ENCODE peak calls at places on chromosomes 5 and 9, in eight cellular contexts. M, C, A, G, J, L, E and O are unnamed samples.

GRCh38 chr9:110351009-110351467 is 13.4 kb upstream of the TXNDC8 start:
- DNase-seq in M (no peak), C (peak; percentile 43), A (no peak), G (no peak), J (no peak), L (peak; percentile 80), E (no peak), O (no peak)

GRCh38 chr5:93044860-93045666 is 536.0 kb downstream of the NR2F1-AS1 start:
- DNase-seq in M (no peak), C (no peak), A (no peak), G (no peak), J (no peak), L (no peak), E (no peak), O (no peak)

GRCh38 chr5:180619563-180619915 is 28.2 kb upstream of the SCGB3A1 start:
- DNase-seq in M (no peak), C (no peak), A (no peak), G (no peak), J (no peak), L (no peak), E (no peak), O (no peak)

GRCh38 chr5:145856285-145856818 is 16.5 kb downstream of the GRXCR2 start:
- DNase-seq in M (peak; percentile 30), C (no peak), A (peak; percentile 71), G (no peak), J (no peak), L (peak; percentile 83), E (peak; percentile 80), O (peak; percentile 41)

GRCh38 chr5:142520885-142521284 is 165.0 kb downstream of the FGF1 start:
- DNase-seq in M (no peak), C (no peak), A (no peak), G (no peak), J (no peak), L (peak; percentile 78), E (no peak), O (no peak)

GRCh38 chr5:87139795-87140194 is 127.9 kb upstream of the RASA1 start:
- DNase-seq in M (no peak), C (no peak), A (no peak), G (no peak), J (no peak), L (no peak), E (no peak), O (no peak)

GRCh38 chr9:88660611-88661010 is 125.6 kb downstream of the NXNL2 start:
- DNase-seq in M (no peak), C (peak; percentile 60), A (no peak), G (no peak), J (no peak), L (peak; percentile 43), E (peak; percentile 31), O (no peak)

GRCh38 chr9:120032639-120033038 is 547.3 kb downstream of the CDK5RAP2 start:
- DNase-seq in M (no peak), C (peak; percentile 13), A (no peak), G (no peak), J (no peak), L (no peak), E (no peak), O (no peak)

GRCh38 chr9:110125763-110126351 is 82.1 kb downstream of the C9orf152 start:
- DNase-seq in M (no peak), C (no peak), A (no peak), G (no peak), J (no peak), L (peak; percentile 41), E (no peak), O (no peak)

GRCh38 chr9:114834386-114834785 is 28.5 kb upstream of the TNFSF15 start:
- DNase-seq in M (no peak), C (no peak), A (no peak), G (no peak), J (no peak), L (no peak), E (no peak), O (no peak)

GRCh38 chr9:18017136-18017535 is 438.3 kb downstream of the SH3GL2 start:
- DNase-seq in M (no peak), C (no peak), A (no peak), G (no peak), J (no peak), L (no peak), E (no peak), O (no peak)

GRCh38 chr9:4572184-4572826 is 82.0 kb downstream of the SLC1A1 start:
- DNase-seq in M (no peak), C (no peak), A (no peak), G (no peak), J (no peak), L (no peak), E (no peak), O (no peak)

GRCh38 chr9:130707225-130707976 is 13.8 kb downstream of the EXOSC2 start:
- DNase-seq in M (peak; percentile 80), C (peak; percentile 68), A (no peak), G (no peak), J (no peak), L (peak; percentile 68), E (peak; percentile 87), O (peak; percentile 79)

GRCh38 chr5:163385276-163385675 is 52.1 kb upstream of the CCNG1 start:
- DNase-seq in M (no peak), C (no peak), A (no peak), G (no peak), J (no peak), L (no peak), E (no peak), O (peak; percentile 7)

GRCh38 chr9:126985870-126986498 is 71.4 kb downstream of the RALGPS1 start:
- DNase-seq in M (peak; percentile 84), C (peak; percentile 67), A (peak; percentile 90), G (no peak), J (peak; percentile 60), L (peak; percentile 17), E (peak; percentile 68), O (peak; percentile 50)

DNA sequence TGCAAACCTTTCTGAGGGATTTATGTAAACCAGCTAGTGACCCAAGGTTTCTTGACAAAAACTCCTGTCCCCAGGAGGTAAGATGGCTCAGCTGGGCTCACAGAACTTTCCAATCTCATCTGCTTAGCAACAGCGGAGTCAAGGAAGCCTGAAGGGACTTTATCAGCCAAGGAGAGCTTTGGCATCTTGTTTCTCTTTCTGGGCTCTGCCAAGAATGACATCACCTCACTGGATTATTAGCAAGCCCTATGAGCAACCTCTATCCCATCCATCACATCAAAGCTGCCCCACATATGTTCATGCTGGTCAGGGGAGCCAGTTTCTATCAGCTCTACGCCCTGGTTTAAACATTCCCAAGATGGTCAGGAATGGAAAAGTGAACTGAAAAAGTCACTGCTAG is 461.3 kb downstream of the ENC1 start:
- DNase-seq in M (no peak), C (no peak), A (no peak), G (peak; percentile 91), J (no peak), L (peak; percentile 97), E (peak; percentile 51), O (peak; percentile 12)
- H3K4me1 ChIP-seq in M (no peaks in the 10 kb centered on the region), C (no peaks in the 10 kb centered on the region), A (no peaks in the 10 kb centered on the region), G (peaks cover 11% of the 10 kb centered on the region), J (peaks cover 14% of the 10 kb centered on the region), L (no peaks in the 10 kb centered on the region), E (no peaks in the 10 kb centered on the region), O (no peaks in the 10 kb centered on the region)

GRCh38 chr5:95238560-95239325 is 46.2 kb downstream of the MCTP1 start:
- DNase-seq in M (no peak), C (peak; percentile 6), A (no peak), G (no peak), J (no peak), L (peak; percentile 1), E (no peak), O (no peak)
- H3K4me3 ChIP-seq in M (no peak overlapping the region), C (no peak overlapping the region), A (no peak overlapping the region), G (no peak overlapping the region), J (no peak overlapping the region), L (no peak overlapping the region), E (no peak overlapping the region), O (no peak overlapping the region)

GRCh38 chr5:10253390-10253789 is 3.3 kb downstream of the CCT5 start:
- DNase-seq in M (no peak), C (no peak), A (no peak), G (no peak), J (no peak), L (no peak), E (no peak), O (no peak)

GRCh38 chr5:10250804-10251276 is 760 bp downstream of the CCT5 start:
- DNase-seq in M (no peak), C (no peak), A (no peak), G (no peak), J (no peak), L (peak; percentile 41), E (no peak), O (no peak)

GRCh38 chr5:10251409-10251808 is 1.3 kb downstream of the CCT5 start:
- DNase-seq in M (no peak), C (no peak), A (no peak), G (no peak), J (no peak), L (no peak), E (no peak), O (no peak)

GRCh38 chr5:10248378-10249260 is 1.1 kb downstream of the ATPSCKMT start:
- DNase-seq in M (no peak), C (no peak), A (peak; percentile 83), G (no peak), J (no peak), L (no peak), E (no peak), O (no peak)

DNA sequence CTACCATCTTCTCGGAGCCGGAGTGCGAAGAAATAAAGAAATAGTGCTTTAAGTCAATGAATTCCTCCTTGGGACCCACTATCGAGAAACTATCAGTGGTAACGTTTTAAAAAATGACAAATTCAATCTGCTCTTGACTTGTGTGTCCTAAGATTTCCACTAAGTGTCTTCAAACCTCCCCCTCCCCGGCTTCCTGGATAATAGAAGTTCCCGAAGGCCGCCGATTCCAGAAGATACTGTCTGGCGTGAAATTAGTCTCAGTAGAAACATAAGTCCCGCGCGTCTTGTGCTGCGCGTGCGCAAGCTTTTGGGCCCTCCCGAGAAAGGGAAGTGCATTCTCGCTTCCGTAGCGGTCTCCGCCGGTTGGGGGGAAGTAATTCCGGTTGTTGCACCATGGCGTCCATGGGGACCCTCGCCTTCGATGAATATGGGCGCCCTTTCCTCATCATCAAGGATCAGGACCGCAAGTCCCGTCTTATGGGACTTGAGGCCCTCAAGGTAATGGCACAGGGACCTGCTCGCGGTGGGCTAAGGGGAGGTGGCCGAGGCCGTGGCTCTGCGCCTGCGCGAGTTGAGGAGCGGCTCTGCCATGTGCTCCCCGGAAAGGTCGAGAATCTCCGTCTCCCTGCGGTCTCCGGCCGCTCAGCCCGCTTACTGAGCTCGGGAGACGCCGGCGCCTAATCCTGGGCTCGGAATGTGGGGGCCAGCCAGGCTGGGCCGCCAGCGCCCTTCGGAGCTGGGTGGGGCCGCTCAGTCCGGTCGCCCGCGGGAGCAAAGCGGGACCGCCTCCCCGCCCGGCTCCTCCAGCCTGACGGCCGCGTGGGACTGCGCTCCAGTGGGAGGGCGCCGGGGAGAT is at the start of gene CCT5:
- DNase-seq in M (peak; percentile 93), C (peak; percentile 99), A (peak; percentile 96), G (peak; percentile 97), J (peak; percentile 93), L (peak; percentile 99), E (peak; percentile 96), O (peak; percentile 93)
- TF ChIP-seq POLR2A in M (no peak), C (peak; percentile 89), A (no peak), G (no peak), J (peak; percentile 30), L (peak; percentile 88), E (peak; percentile 67), O (peak; percentile 70)

DNA sequence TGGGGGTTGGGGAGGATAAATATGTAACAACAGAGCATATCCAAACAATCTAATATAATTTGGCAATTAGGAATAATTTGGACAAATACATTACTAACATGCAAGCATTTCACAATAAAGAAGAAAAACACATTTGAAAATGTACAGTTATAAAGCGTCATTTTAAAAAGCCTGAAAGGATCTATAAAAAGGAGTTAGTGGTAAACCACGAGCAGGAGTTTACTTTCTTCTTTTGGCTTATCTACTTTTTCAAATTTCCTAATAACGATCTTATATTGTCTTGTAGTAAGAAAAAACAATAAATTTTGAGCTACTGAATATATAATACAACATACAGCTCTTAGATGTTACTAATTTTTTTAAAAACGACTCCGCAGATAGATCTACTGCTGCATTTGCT is 79.8 kb downstream of the SMIM23 start:
- DNase-seq in M (no peak), C (no peak), A (no peak), G (no peak), J (no peak), L (no peak), E (no peak), O (no peak)
- H3K4me1 ChIP-seq in M (no peaks in the 10 kb centered on the region), C (no peaks in the 10 kb centered on the region), A (no peaks in the 10 kb centered on the region), G (no peaks in the 10 kb centered on the region), J (no peaks in the 10 kb centered on the region), L (peaks cover 7% of the 10 kb centered on the region), E (no peaks in the 10 kb centered on the region), O (no peaks in the 10 kb centered on the region)